ENCODE peak calls at places on chromosomes 5 and 9, in nine cellular contexts. One of them, this sample, is unnamed.

GRCh38 chr9:111975709-111976108 is 79.1 kb downstream of the UGCG start:
- DNase-seq in OCI-LY7: peak
- DNase-seq in bronchial epithelial cell: no peak
- DNase-seq in AG10803: no peak
- DNase-seq in mammary epithelial cell: no peak
- DNase-seq in fibroblast of lung: no peak
- DNase-seq in AG04450: no peak
- DNase-seq in glutamatergic neuron: peak
- DNase-seq in foreskin fibroblast: no peak
- DNase-seq in this sample: no peak

GRCh38 chr5:51382759-51383493 is at the start of gene ISL1:
- DNase-seq in glutamatergic neuron: peak
- DNase-seq in mammary epithelial cell: peak
- DNase-seq in foreskin fibroblast: peak
- DNase-seq in AG04450: no peak
- DNase-seq in OCI-LY7: no peak
- DNase-seq in AG10803: peak
- DNase-seq in fibroblast of lung: peak
- DNase-seq in bronchial epithelial cell: peak
- DNase-seq in this sample: peak

GRCh38 chr5:146940295-146940694 is 61.7 kb upstream of the PPP2R2B start:
- DNase-seq in foreskin fibroblast: no peak
- DNase-seq in AG04450: no peak
- DNase-seq in mammary epithelial cell: no peak
- DNase-seq in AG10803: no peak
- DNase-seq in glutamatergic neuron: no peak
- DNase-seq in OCI-LY7: no peak
- DNase-seq in fibroblast of lung: no peak
- DNase-seq in bronchial epithelial cell: no peak
- DNase-seq in this sample: no peak

GRCh38 chr5:124124711-124125229 is 612.8 kb downstream of the CSNK1G3 start:
- DNase-seq in AG10803: no peak
- DNase-seq in glutamatergic neuron: no peak
- DNase-seq in AG04450: no peak
- DNase-seq in OCI-LY7: no peak
- DNase-seq in foreskin fibroblast: peak
- DNase-seq in fibroblast of lung: peak
- DNase-seq in mammary epithelial cell: no peak
- DNase-seq in bronchial epithelial cell: no peak
- DNase-seq in this sample: no peak

GRCh38 chr9:123349691-123350480 is 6.1 kb upstream of the CRB2 start:
- DNase-seq in foreskin fibroblast: peak
- DNase-seq in bronchial epithelial cell: peak
- DNase-seq in OCI-LY7: peak
- DNase-seq in glutamatergic neuron: peak
- DNase-seq in AG04450: peak
- DNase-seq in AG10803: peak
- DNase-seq in fibroblast of lung: peak
- DNase-seq in mammary epithelial cell: peak
- DNase-seq in this sample: peak

GRCh38 chr9:132556701-132557100 is 25.7 kb upstream of the BARHL1 start:
- DNase-seq in glutamatergic neuron: no peak
- DNase-seq in fibroblast of lung: no peak
- DNase-seq in AG10803: no peak
- DNase-seq in OCI-LY7: no peak
- DNase-seq in bronchial epithelial cell: no peak
- DNase-seq in mammary epithelial cell: no peak
- DNase-seq in AG04450: no peak
- DNase-seq in foreskin fibroblast: no peak
- DNase-seq in this sample: no peak

GRCh38 chr5:124546643-124547042 is 199.8 kb downstream of the ZNF608 start:
- DNase-seq in glutamatergic neuron: no peak
- DNase-seq in OCI-LY7: peak
- DNase-seq in fibroblast of lung: peak
- DNase-seq in mammary epithelial cell: peak
- DNase-seq in foreskin fibroblast: no peak
- DNase-seq in bronchial epithelial cell: peak
- DNase-seq in AG10803: no peak
- DNase-seq in AG04450: peak
- DNase-seq in this sample: no peak

GRCh38 chr5:173767580-173768266 is 120.4 kb upstream of the CPEB4 start:
- DNase-seq in AG10803: no peak
- DNase-seq in AG04450: no peak
- DNase-seq in OCI-LY7: no peak
- DNase-seq in fibroblast of lung: peak
- DNase-seq in mammary epithelial cell: no peak
- DNase-seq in bronchial epithelial cell: no peak
- DNase-seq in glutamatergic neuron: no peak
- DNase-seq in foreskin fibroblast: no peak
- DNase-seq in this sample: no peak

GRCh38 chr5:91487420-91487819 is 104.3 kb upstream of the ARRDC3 start:
- DNase-seq in bronchial epithelial cell: no peak
- DNase-seq in AG10803: no peak
- DNase-seq in OCI-LY7: no peak
- DNase-seq in glutamatergic neuron: no peak
- DNase-seq in foreskin fibroblast: no peak
- DNase-seq in AG04450: no peak
- DNase-seq in fibroblast of lung: no peak
- DNase-seq in mammary epithelial cell: no peak
- DNase-seq in this sample: no peak

GRCh38 chr5:139075066-139076050 is 122.8 kb downstream of the SIL1 start:
- DNase-seq in bronchial epithelial cell: no peak
- DNase-seq in mammary epithelial cell: no peak
- DNase-seq in AG10803: peak
- DNase-seq in AG04450: no peak
- DNase-seq in OCI-LY7: no peak
- DNase-seq in glutamatergic neuron: no peak
- DNase-seq in fibroblast of lung: peak
- DNase-seq in foreskin fibroblast: peak
- DNase-seq in this sample: no peak

GRCh38 chr9:108430655-108431054 is 425.1 kb downstream of the ACTL7B start:
- DNase-seq in mammary epithelial cell: no peak
- DNase-seq in bronchial epithelial cell: no peak
- DNase-seq in AG04450: no peak
- DNase-seq in glutamatergic neuron: no peak
- DNase-seq in fibroblast of lung: no peak
- DNase-seq in OCI-LY7: no peak
- DNase-seq in foreskin fibroblast: no peak
- DNase-seq in AG10803: no peak
- DNase-seq in this sample: no peak

GRCh38 chr9:121990600-121991304 is 102.4 kb downstream of the TTLL11 start:
- DNase-seq in mammary epithelial cell: no peak
- DNase-seq in fibroblast of lung: no peak
- DNase-seq in AG04450: no peak
- DNase-seq in OCI-LY7: no peak
- DNase-seq in glutamatergic neuron: no peak
- DNase-seq in AG10803: no peak
- DNase-seq in foreskin fibroblast: no peak
- DNase-seq in bronchial epithelial cell: no peak
- DNase-seq in this sample: no peak

GRCh38 chr5:80141147-80141671 is 106.1 kb downstream of the THBS4 start:
- DNase-seq in fibroblast of lung: peak
- DNase-seq in AG04450: no peak
- DNase-seq in foreskin fibroblast: peak
- DNase-seq in glutamatergic neuron: peak
- DNase-seq in bronchial epithelial cell: no peak
- DNase-seq in OCI-LY7: no peak
- DNase-seq in AG10803: peak
- DNase-seq in mammary epithelial cell: no peak
- DNase-seq in this sample: peak

GRCh38 chr9:5110867-5111681 is 74.4 kb downstream of the INSL6 start:
- DNase-seq in OCI-LY7: no peak
- DNase-seq in bronchial epithelial cell: no peak
- DNase-seq in AG04450: no peak
- DNase-seq in foreskin fibroblast: no peak
- DNase-seq in fibroblast of lung: no peak
- DNase-seq in mammary epithelial cell: no peak
- DNase-seq in glutamatergic neuron: no peak
- DNase-seq in AG10803: no peak
- DNase-seq in this sample: no peak

GRCh38 chr9:94096819-94097577 is 12.7 kb downstream of the PTPDC1 start:
- DNase-seq in glutamatergic neuron: no peak
- DNase-seq in foreskin fibroblast: no peak
- DNase-seq in AG04450: no peak
- DNase-seq in fibroblast of lung: peak
- DNase-seq in bronchial epithelial cell: peak
- DNase-seq in AG10803: no peak
- DNase-seq in OCI-LY7: no peak
- DNase-seq in mammary epithelial cell: peak
- DNase-seq in this sample: no peak

GRCh38 chr5:143147918-143148317 is 255.6 kb downstream of the NR3C1 start:
- DNase-seq in foreskin fibroblast: peak
- DNase-seq in OCI-LY7: no peak
- DNase-seq in glutamatergic neuron: no peak
- DNase-seq in AG04450: no peak
- DNase-seq in mammary epithelial cell: no peak
- DNase-seq in bronchial epithelial cell: no peak
- DNase-seq in AG10803: peak
- DNase-seq in fibroblast of lung: peak
- DNase-seq in this sample: no peak

GRCh38 chr5:138955013-138955660 is 80.0 kb upstream of the LRRTM2 start:
- DNase-seq in foreskin fibroblast: no peak
- DNase-seq in mammary epithelial cell: no peak
- DNase-seq in glutamatergic neuron: peak
- DNase-seq in AG10803: no peak
- DNase-seq in fibroblast of lung: no peak
- DNase-seq in bronchial epithelial cell: no peak
- DNase-seq in AG04450: no peak
- DNase-seq in OCI-LY7: no peak
- DNase-seq in this sample: no peak

GRCh38 chr5:43523662-43524072 is 8.7 kb upstream of the C5orf34 start:
- DNase-seq in OCI-LY7: no peak
- DNase-seq in foreskin fibroblast: peak
- DNase-seq in glutamatergic neuron: no peak
- DNase-seq in bronchial epithelial cell: no peak
- DNase-seq in fibroblast of lung: no peak
- DNase-seq in AG10803: peak
- DNase-seq in mammary epithelial cell: no peak
- DNase-seq in AG04450: no peak
- DNase-seq in this sample: no peak

DNA sequence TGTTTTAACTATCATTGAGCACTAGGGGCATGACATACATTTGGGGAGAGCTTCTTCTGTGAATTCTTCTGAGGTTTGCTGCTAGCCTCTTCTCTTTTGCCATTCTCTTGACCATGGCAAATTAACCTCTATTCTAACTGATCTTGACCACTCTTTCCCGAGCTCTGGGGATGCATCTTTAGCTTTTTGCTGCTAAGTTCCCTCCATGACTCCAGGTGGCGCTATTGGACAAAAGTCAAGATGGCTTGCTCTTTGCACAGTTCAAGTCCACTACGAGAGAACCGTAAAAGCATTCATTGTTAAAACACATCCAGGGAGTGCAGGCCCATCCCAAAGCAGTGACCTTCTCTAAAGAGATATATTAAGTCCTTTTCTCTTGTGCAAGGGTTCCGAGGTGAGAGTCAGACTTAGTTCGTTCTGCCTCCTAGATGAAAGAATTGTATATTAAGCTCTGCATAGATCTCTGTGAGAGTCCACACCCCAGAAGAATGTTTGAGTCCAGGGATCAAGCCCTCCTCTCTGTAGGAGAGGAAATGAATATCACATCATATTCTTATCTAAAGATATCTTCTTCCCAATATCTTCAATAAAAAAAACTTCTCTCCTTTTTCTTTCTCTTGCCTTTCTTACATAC is 1152.9 kb upstream of the CDH6 start:
- DNase-seq in OCI-LY7: peak
- DNase-seq in fibroblast of lung: peak
- DNase-seq in mammary epithelial cell: no peak
- DNase-seq in AG04450: no peak
- DNase-seq in bronchial epithelial cell: peak
- DNase-seq in glutamatergic neuron: peak
- DNase-seq in foreskin fibroblast: no peak
- DNase-seq in AG10803: peak
- DNase-seq in this sample: peak
- TF ChIP-seq CTCF in OCI-LY7: peak
- TF ChIP-seq CTCF in fibroblast of lung: peak
- TF ChIP-seq CTCF in mammary epithelial cell: peak
- TF ChIP-seq CTCF in AG04450: peak
- TF ChIP-seq CTCF in bronchial epithelial cell: peak
- TF ChIP-seq CTCF in glutamatergic neuron: peak
- TF ChIP-seq CTCF in foreskin fibroblast: peak
- TF ChIP-seq CTCF in AG10803: peak
- TF ChIP-seq CTCF in this sample: peak

GRCh38 chr5:41519801-41520200 is 9.4 kb upstream of the PLCXD3 start:
- DNase-seq in AG04450: no peak
- DNase-seq in glutamatergic neuron: no peak
- DNase-seq in mammary epithelial cell: no peak
- DNase-seq in foreskin fibroblast: no peak
- DNase-seq in AG10803: no peak
- DNase-seq in bronchial epithelial cell: no peak
- DNase-seq in OCI-LY7: no peak
- DNase-seq in fibroblast of lung: no peak
- DNase-seq in this sample: no peak
- TF ChIP-seq CTCF in AG04450: no peak
- TF ChIP-seq CTCF in glutamatergic neuron: no peak
- TF ChIP-seq CTCF in mammary epithelial cell: peak
- TF ChIP-seq CTCF in foreskin fibroblast: peak
- TF ChIP-seq CTCF in AG10803: no peak
- TF ChIP-seq CTCF in bronchial epithelial cell: no peak
- TF ChIP-seq CTCF in OCI-LY7: no peak
- TF ChIP-seq CTCF in fibroblast of lung: peak
- TF ChIP-seq CTCF in this sample: no peak

GRCh38 chr5:153756540-153756939 is 266.1 kb downstream of the GRIA1 start:
- DNase-seq in OCI-LY7: peak
- DNase-seq in foreskin fibroblast: no peak
- DNase-seq in AG10803: no peak
- DNase-seq in bronchial epithelial cell: peak
- DNase-seq in mammary epithelial cell: peak
- DNase-seq in glutamatergic neuron: no peak
- DNase-seq in AG04450: no peak
- DNase-seq in fibroblast of lung: peak
- DNase-seq in this sample: no peak
- TF ChIP-seq CTCF in OCI-LY7: peak
- TF ChIP-seq CTCF in foreskin fibroblast: peak
- TF ChIP-seq CTCF in AG10803: peak
- TF ChIP-seq CTCF in bronchial epithelial cell: peak
- TF ChIP-seq CTCF in mammary epithelial cell: peak
- TF ChIP-seq CTCF in glutamatergic neuron: no peak
- TF ChIP-seq CTCF in AG04450: peak
- TF ChIP-seq CTCF in fibroblast of lung: peak
- TF ChIP-seq CTCF in this sample: no peak

DNA sequence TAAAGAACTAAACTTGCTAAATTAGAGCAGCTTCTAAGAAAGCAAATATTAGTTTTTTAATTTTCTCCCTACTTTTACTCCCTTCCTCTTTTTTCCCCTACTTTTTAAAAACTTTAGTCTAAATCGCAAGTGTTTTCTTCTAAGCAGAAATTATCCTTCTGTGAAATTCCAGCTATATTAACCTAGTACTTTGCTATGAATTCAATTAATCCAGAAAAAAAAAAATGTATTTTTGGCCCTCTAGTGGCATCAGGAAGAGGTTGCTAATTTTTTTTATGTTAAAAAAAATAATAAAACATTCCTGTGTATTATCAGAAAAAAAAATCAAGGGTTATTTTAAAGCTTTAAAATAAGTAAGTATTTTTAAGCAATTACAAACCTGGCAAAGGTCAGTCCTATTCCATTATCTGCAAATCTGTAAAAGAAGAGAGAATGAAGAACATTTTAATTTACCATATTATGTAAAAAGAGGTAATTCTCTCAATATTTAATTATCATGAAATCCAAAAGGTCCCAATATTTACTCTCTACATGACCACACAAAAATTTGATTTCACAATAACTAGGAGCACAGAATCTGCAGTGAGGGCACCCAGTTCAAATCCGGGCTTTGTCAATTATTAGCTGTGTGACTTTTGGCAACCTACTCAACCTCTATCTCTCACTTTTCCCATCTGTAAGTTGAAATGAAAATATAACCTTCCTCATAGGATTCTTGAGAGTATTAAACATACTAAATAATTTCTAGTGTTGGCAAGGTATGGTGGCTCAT is 52.0 kb downstream of the CEMIP2 start:
- DNase-seq in AG04450: no peak
- DNase-seq in fibroblast of lung: no peak
- DNase-seq in foreskin fibroblast: no peak
- DNase-seq in glutamatergic neuron: no peak
- DNase-seq in OCI-LY7: no peak
- DNase-seq in AG10803: peak
- DNase-seq in mammary epithelial cell: no peak
- DNase-seq in bronchial epithelial cell: no peak
- DNase-seq in this sample: no peak
- TF ChIP-seq CTCF in AG04450: peak
- TF ChIP-seq CTCF in fibroblast of lung: peak
- TF ChIP-seq CTCF in foreskin fibroblast: peak
- TF ChIP-seq CTCF in glutamatergic neuron: peak
- TF ChIP-seq CTCF in OCI-LY7: peak
- TF ChIP-seq CTCF in AG10803: peak
- TF ChIP-seq CTCF in mammary epithelial cell: peak
- TF ChIP-seq CTCF in bronchial epithelial cell: no peak
- TF ChIP-seq CTCF in this sample: peak

This sample was measured in endothelial cell.